ENCODE peak calls at places on chromosomes 5 and 9, in ten cellular contexts. O is cardiac muscle cell; S is amygdala; N is endothelial cell; Z is choroid plexus epithelial cell; X is BE2C; C is stimulated activated CD4-positive, alpha-beta T cell treated with anti-CD3 and anti-CD28 coated beads, Interleukin-4, amount 100 ng/mL, for 1 hour; K is type B pancreatic cell; L is AG10803; M is CD8-positive, alpha-beta T cell. U is an unnamed sample.

GRCh38 chr5:33936381-33937016 is at the start of gene RXFP3:
- DNase-seq in O (peak), S (no peak), N (no peak), Z (peak), X (no peak), C (no peak), K (no peak), L (peak), M (no peak), U (no peak)

GRCh38 chr9:134648701-134649525 is 7.3 kb downstream of the COL5A1 start:
- DNase-seq in O (peak), S (no peak), N (no peak), Z (peak), X (no peak), C (no peak), K (no peak), L (peak), M (no peak), U (no peak)

GRCh38 chr5:41009228-41009627 is 61.9 kb downstream of the MROH2B start:
- DNase-seq in O (peak), S (no peak), N (no peak), Z (no peak), X (peak), C (no peak), K (no peak), L (no peak), M (no peak), U (no peak)

GRCh38 chr5:111653408-111653807 is 103.6 kb downstream of the NREP start:
- DNase-seq in O (no peak), S (no peak), N (no peak), Z (no peak), X (no peak), C (no peak), K (no peak), L (no peak), M (no peak), U (no peak)

GRCh38 chr5:88984040-88984439 is 101.1 kb upstream of the MEF2C start:
- DNase-seq in O (no peak), S (no peak), N (no peak), Z (no peak), X (no peak), C (no peak), K (no peak), L (no peak), M (no peak), U (no peak)

GRCh38 chr5:163790497-163790896 is 285.1 kb downstream of the MAT2B start:
- DNase-seq in O (no peak), S (no peak), N (no peak), Z (peak), X (no peak), C (no peak), K (no peak), L (no peak), M (no peak), U (no peak)

GRCh38 chr9:117662651-117663050 is 41.6 kb upstream of the TLR4 start:
- DNase-seq in O (no peak), S (no peak), N (no peak), Z (no peak), X (no peak), C (no peak), K (no peak), L (no peak), M (no peak), U (no peak)

GRCh38 chr5:19986036-19986619 is 1.9 kb downstream of the CDH18 start:
- DNase-seq in O (peak), S (no peak), N (no peak), Z (peak), X (no peak), C (no peak), K (no peak), L (no peak), M (no peak), U (no peak)

GRCh38 chr9:28105001-28105400 is 531.7 kb upstream of the C9orf72 start:
- DNase-seq in O (no peak), S (no peak), N (no peak), Z (no peak), X (no peak), C (no peak), K (no peak), L (no peak), M (no peak), U (no peak)

GRCh38 chr9:24011206-24011605 is 185.2 kb upstream of the ELAVL2 start:
- DNase-seq in O (no peak), S (no peak), N (no peak), Z (no peak), X (no peak), C (no peak), K (no peak), L (no peak), M (no peak), U (no peak)

GRCh38 chr9:16611969-16612368 is 258.5 kb downstream of the BNC2 start:
- DNase-seq in O (peak), S (no peak), N (no peak), Z (peak), X (no peak), C (no peak), K (no peak), L (peak), M (no peak), U (no peak)

GRCh38 chr5:61965074-61965473 is 340.9 kb upstream of the KIF2A start:
- DNase-seq in O (no peak), S (no peak), N (no peak), Z (peak), X (no peak), C (no peak), K (no peak), L (peak), M (no peak), U (no peak)

GRCh38 chr9:36008774-36009300 is 27.9 kb upstream of the RECK start:
- DNase-seq in O (peak), S (peak), N (peak), Z (peak), X (peak), C (peak), K (no peak), L (peak), M (peak), U (peak)

GRCh38 chr5:72815580-72816296 is 723 bp upstream of the TNPO1 start:
- DNase-seq in O (no peak), S (no peak), N (no peak), Z (no peak), X (no peak), C (no peak), K (no peak), L (no peak), M (no peak), U (no peak)

GRCh38 chr9:18427691-18428090 is 46.3 kb upstream of the ADAMTSL1 start:
- DNase-seq in O (no peak), S (no peak), N (no peak), Z (no peak), X (no peak), C (no peak), K (no peak), L (no peak), M (no peak), U (no peak)

GRCh38 chr9:27353405-27354229 is 56.7 kb upstream of the EQTN start:
- DNase-seq in O (no peak), S (peak), N (no peak), Z (no peak), X (peak), C (no peak), K (no peak), L (peak), M (no peak), U (no peak)

GRCh38 chr5:16894236-16895057 is 41.6 kb downstream of the MYO10 start:
- DNase-seq in O (peak), S (no peak), N (no peak), Z (peak), X (no peak), C (no peak), K (no peak), L (peak), M (no peak), U (no peak)

GRCh38 chr9:79352322-79352721 is 219.4 kb upstream of the TLE4 start:
- DNase-seq in O (no peak), S (no peak), N (no peak), Z (no peak), X (no peak), C (no peak), K (no peak), L (peak), M (no peak), U (no peak)

GRCh38 chr5:114360816-114361723 is 800 bp upstream of the KCNN2 start:
- DNase-seq in O (no peak), S (peak), N (peak), Z (no peak), X (peak), C (no peak), K (peak), L (no peak), M (no peak), U (no peak)